ENCODE peak calls at places on chromosome 1, in five cellular contexts. A, I, Y, P and S are unnamed samples. For H3K4me1 and H3K9me3, the result is how much of the 10 kb centered on the place peaks cover.

GRCh38 chr1:12276225-12276624 is 46.4 kb downstream of the VPS13D start:
- DNase-seq in A (no peak), I (peak), Y (peak), P (no peak), S (no peak)

GRCh38 chr1:36984675-36985074 is 49.6 kb downstream of the GRIK3 start:
- DNase-seq in A (no peak), I (no peak), Y (no peak), P (no peak), S (no peak)

GRCh38 chr1:147336290-147336689 is 93.8 kb downstream of the CHD1L start:
- DNase-seq in A (no peak), I (no peak), Y (no peak), P (no peak), S (no peak)

GRCh38 chr1:212205843-212206242 is 79.4 kb upstream of the PPP2R5A start:
- DNase-seq in A (no peak), I (no peak), Y (no peak), P (no peak), S (no peak)

GRCh38 chr1:5921671-5922070 is 70.6 kb downstream of the NPHP4 start:
- DNase-seq in A (no peak), I (no peak), Y (no peak), P (no peak), S (no peak)

GRCh38 chr1:14600405-14601150 is 2.1 kb downstream of the KAZN start:
- DNase-seq in A (no peak), I (peak), Y (no peak), P (no peak), S (no peak)

GRCh38 chr1:29752141-29752540 is 515.8 kb downstream of the PTPRU start:
- DNase-seq in A (no peak), I (peak), Y (no peak), P (no peak), S (no peak)

GRCh38 chr1:19342077-19342775 is 30.1 kb downstream of the SLC66A1 start:
- DNase-seq in A (peak), I (no peak), Y (peak), P (peak), S (no peak)

GRCh38 chr1:156368889-156369684 is at the start of gene RHBG:
- DNase-seq in A (peak), I (peak), Y (peak), P (peak), S (no peak)

GRCh38 chr1:12141533-12141855 is 25.3 kb upstream of the TNFRSF1B start:
- DNase-seq in A (no peak), I (no peak), Y (no peak), P (no peak), S (no peak)

GRCh38 chr1:45622267-45622890 is 1.5 kb downstream of the CCDC17 start:
- DNase-seq in A (peak), I (peak), Y (no peak), P (no peak), S (no peak)

GRCh38 chr1:196517193-196517592 is 91.0 kb downstream of the KCNT2 start:
- DNase-seq in A (no peak), I (no peak), Y (no peak), P (no peak), S (no peak)

GRCh38 chr1:51644533-51645197 is 27.8 kb downstream of the OSBPL9 start:
- DNase-seq in A (no peak), I (no peak), Y (peak), P (no peak), S (no peak)

GRCh38 chr1:234926252-234926573 is 202.4 kb downstream of the TOMM20 start:
- DNase-seq in A (no peak), I (no peak), Y (no peak), P (no peak), S (no peak)

GRCh38 chr1:21933397-21934248 is 3.5 kb downstream of the HSPG2 start:
- DNase-seq in A (peak), I (no peak), Y (no peak), P (peak), S (no peak)

GRCh38 chr1:71269823-71270222 is 189.0 kb upstream of the ZRANB2 start:
- DNase-seq in A (no peak), I (no peak), Y (no peak), P (no peak), S (no peak)

GRCh38 chr1:99589186-99589636 is 56.7 kb upstream of the PALMD start:
- DNase-seq in A (no peak), I (no peak), Y (no peak), P (no peak), S (no peak)

GRCh38 chr1:179476484-179476883 is 99.3 kb downstream of the NPHS2 start:
- DNase-seq in A (no peak), I (no peak), Y (no peak), P (no peak), S (no peak)

GRCh38 chr1:228684609-228685008 is 50.7 kb upstream of the RHOU start:
- DNase-seq in A (no peak), I (no peak), Y (peak), P (no peak), S (no peak)

GRCh38 chr1:159790237-159790917 is 9.6 kb downstream of the DUSP23 start:
- DNase-seq in A (no peak), I (peak), Y (peak), P (no peak), S (no peak)

GRCh38 chr1:13808729-13809131 is 108.7 kb downstream of the PRDM2 start:
- DNase-seq in A (peak), I (peak), Y (peak), P (peak), S (no peak)

GRCh38 chr1:5911871-5912271 is 80.4 kb downstream of the NPHP4 start:
- DNase-seq in A (no peak), I (no peak), Y (no peak), P (no peak), S (no peak)

GRCh38 chr1:203985676-203986075 is 87.2 kb upstream of the SOX13 start:
- DNase-seq in A (no peak), I (no peak), Y (no peak), P (no peak), S (no peak)

GRCh38 chr1:203986887-203987461 is 85.9 kb upstream of the SOX13 start:
- DNase-seq in A (no peak), I (no peak), Y (no peak), P (no peak), S (no peak)

GRCh38 chr1:203990118-203990517 is 82.8 kb upstream of the SOX13 start:
- DNase-seq in A (no peak), I (no peak), Y (no peak), P (no peak), S (no peak)

GRCh38 chr1:203985044-203985443 is 87.9 kb upstream of the SOX13 start:
- DNase-seq in A (no peak), I (peak), Y (no peak), P (no peak), S (no peak)
- H3K4me1 ChIP-seq in A (under half), I (under half), Y (under half), P (under half), S (under half)

DNA sequence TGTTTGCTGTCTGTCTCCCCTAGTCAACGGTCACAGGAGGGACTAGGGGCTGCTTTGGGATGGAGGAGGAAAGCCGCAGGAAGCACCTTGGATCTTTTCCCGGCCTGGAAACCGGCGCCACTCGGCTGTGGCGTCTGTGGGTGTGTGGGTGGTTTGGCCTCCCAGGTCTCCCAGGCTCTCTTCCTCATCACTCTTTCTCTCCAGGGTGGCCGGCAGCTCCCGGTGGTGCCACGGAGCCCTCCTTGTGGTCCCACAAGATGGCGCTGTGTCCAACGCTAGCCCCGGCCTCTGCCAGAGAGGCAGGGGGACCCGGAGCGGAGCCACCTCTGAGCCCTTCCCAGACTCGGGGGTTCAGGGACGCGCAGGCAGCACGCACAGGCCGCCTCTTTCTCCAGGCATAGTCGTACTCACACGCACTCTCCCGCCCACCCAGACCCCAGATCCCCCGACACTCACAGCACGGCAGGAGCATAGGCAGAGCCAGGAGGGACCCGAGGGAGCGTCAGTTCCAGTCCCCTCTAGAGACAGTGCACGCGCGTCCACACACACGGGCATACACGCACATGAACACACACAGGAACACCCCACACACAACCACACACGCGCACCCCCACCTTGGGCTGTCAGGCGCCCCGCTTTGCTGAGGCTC is 31.2 kb downstream of the CDCP2 start:
- DNase-seq in A (peak), I (peak), Y (peak), P (peak), S (peak)
- H3K4me3 ChIP-seq in A (peak), I (peak), Y (no peak), P (peak), S (no peak)

GRCh38 chr1:193435771-193436170 is 249.4 kb upstream of the B3GALT2 start:
- DNase-seq in A (no peak), I (no peak), Y (no peak), P (no peak), S (no peak)

GRCh38 chr1:193432979-193433587 is 246.7 kb upstream of the B3GALT2 start:
- DNase-seq in A (no peak), I (no peak), Y (no peak), P (no peak), S (no peak)

GRCh38 chr1:193433599-193433998 is 247.2 kb upstream of the B3GALT2 start:
- DNase-seq in A (no peak), I (no peak), Y (no peak), P (no peak), S (no peak)

GRCh38 chr1:193431265-193431977 is 245.0 kb upstream of the B3GALT2 start:
- DNase-seq in A (no peak), I (no peak), Y (no peak), P (no peak), S (no peak)

DNA sequence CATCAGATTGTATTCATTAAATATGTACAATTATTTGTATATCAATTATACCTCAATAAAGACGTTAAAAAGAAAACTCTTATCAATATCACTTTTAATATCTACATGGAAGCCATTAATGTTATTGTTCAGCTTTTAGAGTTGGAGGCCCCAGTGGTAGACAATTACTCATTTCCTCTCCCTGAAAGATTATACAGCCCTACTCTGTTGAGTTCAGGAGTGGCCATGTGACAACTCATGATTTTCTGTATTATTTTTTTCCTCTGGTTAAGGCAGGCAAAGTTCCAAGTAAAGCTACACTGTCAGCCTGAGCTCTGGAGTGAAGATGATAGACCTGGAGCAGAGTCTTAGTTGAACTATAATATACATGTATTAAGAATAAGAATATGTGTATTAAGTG is 247.9 kb upstream of the B3GALT2 start:
- DNase-seq in A (no peak), I (no peak), Y (no peak), P (no peak), S (no peak)
- H3K9me3 ChIP-seq in A (under half), I (under half), Y (under half), P (under half), S (under half)

DNA sequence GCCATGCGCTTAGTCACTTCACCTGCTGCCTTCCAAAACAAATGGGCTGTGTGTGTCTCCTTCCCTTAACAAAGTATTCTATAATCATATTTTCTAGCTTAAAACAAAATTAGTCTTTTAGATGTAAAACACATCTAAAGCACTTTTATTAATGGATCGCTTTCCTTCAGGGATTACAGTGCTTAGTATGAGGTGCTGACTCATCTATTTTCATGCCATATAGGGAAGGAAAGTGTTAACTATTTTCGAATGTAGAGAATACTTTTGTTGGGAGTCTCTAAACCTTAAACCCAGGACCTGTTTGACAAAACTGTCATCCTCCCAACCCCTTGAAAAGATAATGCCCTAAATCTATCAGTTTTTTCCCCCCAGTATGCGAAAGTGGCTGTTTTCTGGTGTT is 90.2 kb downstream of the PBX1 start:
- DNase-seq in A (no peak), I (no peak), Y (no peak), P (no peak), S (no peak)
- H3K4me1 ChIP-seq in A (half or more), I (under half), Y (under half), P (half or more), S (under half)

GRCh38 chr1:81803423-81804103 is 2.8 kb downstream of the ADGRL2 start:
- DNase-seq in A (no peak), I (peak), Y (peak), P (no peak), S (no peak)

GRCh38 chr1:81804320-81804719 is 3.6 kb downstream of the ADGRL2 start:
- DNase-seq in A (no peak), I (peak), Y (no peak), P (no peak), S (no peak)

GRCh38 chr1:81808760-81809159 is 8.0 kb downstream of the ADGRL2 start:
- DNase-seq in A (no peak), I (peak), Y (no peak), P (no peak), S (no peak)

GRCh38 chr1:81805537-81806431 is 5.0 kb downstream of the ADGRL2 start:
- DNase-seq in A (no peak), I (no peak), Y (no peak), P (no peak), S (no peak)

GRCh38 chr1:81806432-81806770 is 5.7 kb downstream of the ADGRL2 start:
- DNase-seq in A (no peak), I (no peak), Y (no peak), P (no peak), S (no peak)
- H3K4me3 ChIP-seq in A (no peak), I (peak), Y (no peak), P (peak), S (no peak)

DNA sequence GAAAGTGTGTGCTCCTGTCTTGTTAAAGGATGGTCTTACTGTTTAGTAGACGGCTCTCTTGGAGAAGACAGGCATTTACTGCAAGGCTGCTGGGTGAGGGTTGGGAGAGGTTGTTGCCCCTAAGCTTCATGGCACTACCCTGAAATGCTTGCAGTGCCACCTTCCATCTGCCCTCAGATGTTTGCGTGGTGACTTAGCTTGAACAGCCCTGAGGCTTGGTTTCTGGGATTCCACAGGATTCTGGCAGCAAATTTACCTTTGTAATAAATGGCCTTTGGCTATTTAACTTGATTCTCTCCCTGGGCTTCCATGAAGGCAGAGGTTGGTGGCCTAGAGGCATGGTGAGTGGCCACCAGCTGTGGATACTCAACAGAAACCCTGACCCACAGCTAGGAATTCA is 11.6 kb downstream of the MTARC1 start:
- DNase-seq in A (no peak), I (no peak), Y (no peak), P (no peak), S (no peak)
- H3K9me3 ChIP-seq in A (under half), I (under half), Y (under half), P (under half), S (under half)

GRCh38 chr1:182143154-182143657 is 81.7 kb upstream of the ZNF648 start:
- DNase-seq in A (peak), I (peak), Y (peak), P (peak), S (peak)
- H3K4me1 ChIP-seq in A (under half), I (under half), Y (under half), P (under half), S (under half)